ENCODE peak calls at places on chromosomes 6 and 20, in five cellular contexts. One of them, this sample, is unnamed.
A peak's percentile ranks its signal among the peaks of the same experiment; 100 is the strongest.

GRCh38 chr20:50580016-50580747 is 70.0 kb downstream of the PTPN1 start:
- DNase-seq in CD8-positive, alpha-beta T cell: peak; percentile 67
- DNase-seq in uterus: peak; percentile 76
- DNase-seq in AG04450: no peak
- DNase-seq in PC-9: peak; percentile 71
- DNase-seq in this sample: no peak

GRCh38 chr6:11337306-11337705 is 104.8 kb upstream of the NEDD9 start:
- DNase-seq in AG04450: no peak
- DNase-seq in CD8-positive, alpha-beta T cell: no peak
- DNase-seq in PC-9: no peak
- DNase-seq in uterus: no peak
- DNase-seq in this sample: no peak

GRCh38 chr6:13220266-13220665 is 108.1 kb downstream of the TBC1D7 start:
- DNase-seq in AG04450: no peak
- DNase-seq in PC-9: no peak
- DNase-seq in uterus: no peak
- DNase-seq in CD8-positive, alpha-beta T cell: no peak
- DNase-seq in this sample: no peak

GRCh38 chr20:64205611-64206026 is 41.4 kb downstream of the MYT1 start:
- DNase-seq in AG04450: no peak
- DNase-seq in PC-9: no peak
- DNase-seq in uterus: no peak
- DNase-seq in CD8-positive, alpha-beta T cell: no peak
- DNase-seq in this sample: no peak

GRCh38 chr6:158818580-158819212 is 472 bp downstream of the EZR start:
- DNase-seq in CD8-positive, alpha-beta T cell: peak; percentile 80
- DNase-seq in uterus: peak; percentile 48
- DNase-seq in PC-9: peak; percentile 56
- DNase-seq in AG04450: no peak
- DNase-seq in this sample: peak; percentile 16

GRCh38 chr20:37526839-37527637 is 638 bp downstream of the BLCAP start:
- DNase-seq in uterus: no peak
- DNase-seq in CD8-positive, alpha-beta T cell: no peak
- DNase-seq in PC-9: no peak
- DNase-seq in AG04450: no peak
- DNase-seq in this sample: peak; percentile 52

GRCh38 chr6:133171989-133172604 is 69.1 kb upstream of the EYA4 start:
- DNase-seq in PC-9: no peak
- DNase-seq in CD8-positive, alpha-beta T cell: no peak
- DNase-seq in AG04450: no peak
- DNase-seq in uterus: no peak
- DNase-seq in this sample: no peak

GRCh38 chr20:46117704-46118467 is at the start of gene CD40:
- DNase-seq in AG04450: no peak
- DNase-seq in uterus: peak; percentile 91
- DNase-seq in PC-9: peak; percentile 78
- DNase-seq in CD8-positive, alpha-beta T cell: peak; percentile 79
- DNase-seq in this sample: peak; percentile 85

GRCh38 chr6:167956983-167957492 is 40.4 kb upstream of the KIF25 start:
- DNase-seq in uterus: no peak
- DNase-seq in AG04450: no peak
- DNase-seq in CD8-positive, alpha-beta T cell: no peak
- DNase-seq in PC-9: no peak
- DNase-seq in this sample: no peak

GRCh38 chr6:45946887-45947286 is 68.8 kb downstream of the CLIC5 start:
- DNase-seq in AG04450: no peak
- DNase-seq in PC-9: no peak
- DNase-seq in CD8-positive, alpha-beta T cell: no peak
- DNase-seq in uterus: no peak
- DNase-seq in this sample: no peak

GRCh38 chr20:10668677-10669368 is 5.0 kb downstream of the JAG1 start:
- DNase-seq in AG04450: no peak
- DNase-seq in CD8-positive, alpha-beta T cell: no peak
- DNase-seq in uterus: no peak
- DNase-seq in PC-9: no peak
- DNase-seq in this sample: no peak

GRCh38 chr6:144898052-144898689 is 613.0 kb downstream of the UTRN start:
- DNase-seq in CD8-positive, alpha-beta T cell: no peak
- DNase-seq in AG04450: peak; percentile 2
- DNase-seq in uterus: no peak
- DNase-seq in PC-9: peak; percentile 26
- DNase-seq in this sample: no peak

GRCh38 chr6:145372671-145373123 is 362.6 kb downstream of the EPM2A start:
- DNase-seq in AG04450: peak; percentile 21
- DNase-seq in PC-9: no peak
- DNase-seq in uterus: no peak
- DNase-seq in CD8-positive, alpha-beta T cell: no peak
- DNase-seq in this sample: no peak

GRCh38 chr6:62338477-62338876 is 52.5 kb upstream of the KHDRBS2 start:
- DNase-seq in PC-9: no peak
- DNase-seq in AG04450: no peak
- DNase-seq in uterus: no peak
- DNase-seq in CD8-positive, alpha-beta T cell: no peak
- DNase-seq in this sample: no peak

GRCh38 chr6:44667668-44668390 is 280.3 kb downstream of the CDC5L start:
- DNase-seq in AG04450: no peak
- DNase-seq in CD8-positive, alpha-beta T cell: peak; percentile 50
- DNase-seq in uterus: no peak
- DNase-seq in PC-9: no peak
- DNase-seq in this sample: no peak

GRCh38 chr6:136494710-136495109 is 55.5 kb downstream of the MAP7 start:
- DNase-seq in uterus: no peak
- DNase-seq in PC-9: no peak
- DNase-seq in CD8-positive, alpha-beta T cell: no peak
- DNase-seq in AG04450: no peak
- DNase-seq in this sample: no peak

GRCh38 chr6:136487746-136488145 is 62.5 kb downstream of the MAP7 start:
- DNase-seq in PC-9: no peak
- DNase-seq in uterus: no peak
- DNase-seq in CD8-positive, alpha-beta T cell: no peak
- DNase-seq in AG04450: no peak
- DNase-seq in this sample: no peak

GRCh38 chr6:136491251-136491650 is 59.0 kb downstream of the MAP7 start:
- DNase-seq in AG04450: no peak
- DNase-seq in uterus: no peak
- DNase-seq in PC-9: no peak
- DNase-seq in CD8-positive, alpha-beta T cell: no peak
- DNase-seq in this sample: no peak

GRCh38 chr6:136492409-136492808 is 57.8 kb downstream of the MAP7 start:
- DNase-seq in CD8-positive, alpha-beta T cell: no peak
- DNase-seq in PC-9: no peak
- DNase-seq in uterus: no peak
- DNase-seq in AG04450: no peak
- DNase-seq in this sample: no peak

GRCh38 chr6:136491674-136492235 is 58.5 kb downstream of the MAP7 start:
- DNase-seq in AG04450: no peak
- DNase-seq in PC-9: no peak
- DNase-seq in uterus: no peak
- DNase-seq in CD8-positive, alpha-beta T cell: no peak
- DNase-seq in this sample: no peak
- H3K4me3 ChIP-seq in AG04450: no peak overlapping the region
- H3K4me3 ChIP-seq in PC-9: no peak overlapping the region
- H3K4me3 ChIP-seq in uterus: no peak overlapping the region
- H3K4me3 ChIP-seq in CD8-positive, alpha-beta T cell: no peak overlapping the region
- H3K4me3 ChIP-seq in this sample: no peak overlapping the region

DNA sequence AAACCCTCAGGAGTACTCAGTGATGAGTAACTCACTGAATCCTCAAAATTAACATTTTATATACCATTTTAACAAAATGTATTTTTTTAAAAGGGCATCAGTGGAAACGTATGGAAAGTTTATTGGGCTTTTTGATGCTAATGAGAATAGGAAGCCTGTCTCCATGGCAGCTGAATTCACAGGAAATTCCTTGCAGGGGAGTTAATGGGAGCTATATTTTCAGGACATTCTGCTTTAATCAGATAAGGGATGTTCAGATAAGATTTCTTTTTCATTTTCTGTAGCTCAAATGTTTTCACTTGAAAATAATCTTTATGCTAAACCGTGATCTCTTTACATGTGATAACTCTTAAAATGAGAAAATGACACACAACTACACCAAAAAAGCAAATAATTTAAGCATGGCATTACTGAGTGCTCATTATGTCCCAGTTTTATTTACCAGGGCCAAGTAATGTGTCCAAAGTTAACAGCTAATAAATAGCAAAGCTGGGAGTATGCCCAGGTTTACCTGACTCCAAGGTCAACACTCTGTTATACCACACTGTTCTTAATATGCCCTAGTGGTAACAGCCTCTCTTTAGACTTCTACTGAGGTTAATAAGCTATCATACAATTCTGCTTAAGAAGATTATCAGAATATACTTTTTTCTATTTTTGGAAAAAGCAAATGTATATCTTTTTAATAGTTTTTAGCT is 348.1 kb downstream of the GRIK2 start:
- DNase-seq in uterus: no peak
- DNase-seq in CD8-positive, alpha-beta T cell: no peak
- DNase-seq in AG04450: no peak
- DNase-seq in PC-9: no peak
- DNase-seq in this sample: no peak
- H3K27ac ChIP-seq in uterus: no peak overlapping the region
- H3K27ac ChIP-seq in CD8-positive, alpha-beta T cell: no peak overlapping the region
- H3K27ac ChIP-seq in AG04450: no peak overlapping the region
- H3K27ac ChIP-seq in PC-9: no peak overlapping the region
- H3K27ac ChIP-seq in this sample: no peak overlapping the region

GRCh38 chr6:26045939-26046368 is 41.3 kb upstream of the HFE start:
- DNase-seq in PC-9: no peak
- DNase-seq in CD8-positive, alpha-beta T cell: no peak
- DNase-seq in AG04450: no peak
- DNase-seq in uterus: no peak
- DNase-seq in this sample: no peak
- H3K4me3 ChIP-seq in PC-9: peak overlapping the region; percentile 59
- H3K4me3 ChIP-seq in CD8-positive, alpha-beta T cell: peak overlapping the region; percentile 76
- H3K4me3 ChIP-seq in AG04450: peak overlapping the region; percentile 66
- H3K4me3 ChIP-seq in uterus: no peak overlapping the region
- H3K4me3 ChIP-seq in this sample: no peak overlapping the region

GRCh38 chr20:38962898-38963484 is 847 bp downstream of the DHX35 start:
- DNase-seq in CD8-positive, alpha-beta T cell: no peak
- DNase-seq in PC-9: no peak
- DNase-seq in uterus: no peak
- DNase-seq in AG04450: no peak
- DNase-seq in this sample: no peak
- H3K27ac ChIP-seq in CD8-positive, alpha-beta T cell: peak overlapping the region; percentile 76
- H3K27ac ChIP-seq in PC-9: peak overlapping the region; percentile 82
- H3K27ac ChIP-seq in uterus: peak overlapping the region; percentile 85
- H3K27ac ChIP-seq in AG04450: no peak overlapping the region
- H3K27ac ChIP-seq in this sample: peak overlapping the region; percentile 98